ENCODE peak calls at places on chromosomes 5 and 9, in four cellular contexts. L is cardiac muscle cell; C is CD8-positive, alpha-beta memory T cell; T is mammary epithelial cell. J is an unnamed sample.

GRCh38 chr9:34252016-34252415 is 73.2 kb downstream of the UBAP1 start:
- DNase-seq in L (peak; percentile 73), C (no peak), T (no peak), J (no peak)

GRCh38 chr5:151097081-151097480 is 16.2 kb upstream of the TNIP1 start:
- DNase-seq in T (no peak), L (no peak), C (no peak), J (no peak)

GRCh38 chr5:35458824-35459207 is 158.8 kb upstream of the SPEF2 start:
- DNase-seq in T (no peak), L (no peak), C (no peak), J (no peak)

GRCh38 chr9:110933350-110934001 is 104.8 kb downstream of the LPAR1 start:
- DNase-seq in T (no peak), L (no peak), C (no peak), J (no peak)

GRCh38 chr5:37272564-37272963 is 23.4 kb upstream of the CPLANE1 start:
- DNase-seq in T (peak; percentile 32), C (no peak), L (peak; percentile 8), J (no peak)

GRCh38 chr5:91306497-91306896 is 76.6 kb downstream of the ARRDC3 start:
- DNase-seq in L (peak; percentile 27), T (no peak), C (no peak), J (no peak)

GRCh38 chr5:176730815-176731475 is 79.4 kb upstream of the UNC5A start:
- DNase-seq in C (no peak), L (no peak), T (no peak), J (peak; percentile 23)

GRCh38 chr5:11396867-11397266 is 507.4 kb downstream of the CTNND2 start:
- DNase-seq in L (no peak), T (no peak), C (no peak), J (no peak)

GRCh38 chr5:132007399-132008162 is 3.9 kb downstream of the ACSL6 start:
- DNase-seq in C (peak; percentile 64), L (peak; percentile 89), T (peak; percentile 71), J (peak; percentile 82)

GRCh38 chr9:83047839-83048775 is 14.8 kb downstream of the RASEF start:
- DNase-seq in C (no peak), L (peak; percentile 76), T (peak; percentile 78), J (no peak)

GRCh38 chr5:56361398-56361797 is 128.3 kb upstream of the ANKRD55 start:
- DNase-seq in C (no peak), T (no peak), L (no peak), J (no peak)

GRCh38 chr9:115275753-115276152 is 157.8 kb upstream of the TNC start:
- DNase-seq in C (no peak), T (peak; percentile 73), L (no peak), J (no peak)

GRCh38 chr9:133492061-133493021 is 13.4 kb upstream of the SLC2A6 start:
- DNase-seq in T (peak; percentile 14), L (no peak), C (no peak), J (no peak)

GRCh38 chr9:122128432-122129343 is 30.9 kb downstream of the NDUFA8 start:
- DNase-seq in L (no peak), C (no peak), T (no peak), J (no peak)

GRCh38 chr5:96691503-96692303 is 29.5 kb downstream of the CAST start:
- DNase-seq in C (no peak), L (peak; percentile 47), T (peak; percentile 56), J (no peak)

GRCh38 chr5:1639757-1640156 is 116.0 kb upstream of the LPCAT1 start:
- DNase-seq in T (no peak), L (no peak), C (no peak), J (peak; percentile 57)

GRCh38 chr5:33049845-33050244 is 338.7 kb downstream of the NPR3 start:
- DNase-seq in L (peak; percentile 72), T (peak; percentile 91), C (no peak), J (peak; percentile 84)

GRCh38 chr5:180098991-180099732 is 27.6 kb upstream of the RNF130 start:
- DNase-seq in L (no peak), T (no peak), C (no peak), J (no peak)

GRCh38 chr9:69949396-69949795 is 94.3 kb upstream of the MAMDC2 start:
- DNase-seq in T (no peak), L (peak; percentile 65), C (no peak), J (no peak)

GRCh38 chr5:129082225-129083136 is 12.1 kb upstream of the ISOC1 start:
- DNase-seq in T (no peak), L (no peak), C (no peak), J (no peak)

GRCh38 chr9:12964271-12964670 is 189.5 kb downstream of the LURAP1L start:
- DNase-seq in C (no peak), L (no peak), T (no peak), J (no peak)

GRCh38 chr9:125820100-125820804 is 73.1 kb downstream of the PBX3 start:
- DNase-seq in L (no peak), C (no peak), T (no peak), J (no peak)

GRCh38 chr9:19901586-19901985 is 112.7 kb upstream of the SLC24A2 start:
- DNase-seq in T (no peak), L (no peak), C (no peak), J (no peak)

GRCh38 chr5:147874910-147875367 is 3.6 kb upstream of the SCGB3A2 start:
- DNase-seq in C (no peak), T (no peak), L (no peak), J (no peak)

GRCh38 chr5:38330207-38330606 is 71.8 kb downstream of the EGFLAM start:
- DNase-seq in C (no peak), L (no peak), T (no peak), J (no peak)

GRCh38 chr5:83672158-83672557 is 48.5 kb downstream of the HAPLN1 start:
- DNase-seq in T (no peak), C (no peak), L (no peak), J (no peak)

GRCh38 chr5:175821790-175822211 is 49.6 kb upstream of the CPLX2 start:
- DNase-seq in C (no peak), T (peak; percentile 41), L (no peak), J (no peak)

GRCh38 chr9:72583370-72583769 is 62.0 kb downstream of the TMC1 start:
- DNase-seq in L (peak; percentile 24), T (peak; percentile 59), C (no peak), J (no peak)

GRCh38 chr9:90803860-90804593 is 2.4 kb downstream of the SYK start:
- DNase-seq in C (no peak), L (no peak), T (no peak), J (no peak)

DNA sequence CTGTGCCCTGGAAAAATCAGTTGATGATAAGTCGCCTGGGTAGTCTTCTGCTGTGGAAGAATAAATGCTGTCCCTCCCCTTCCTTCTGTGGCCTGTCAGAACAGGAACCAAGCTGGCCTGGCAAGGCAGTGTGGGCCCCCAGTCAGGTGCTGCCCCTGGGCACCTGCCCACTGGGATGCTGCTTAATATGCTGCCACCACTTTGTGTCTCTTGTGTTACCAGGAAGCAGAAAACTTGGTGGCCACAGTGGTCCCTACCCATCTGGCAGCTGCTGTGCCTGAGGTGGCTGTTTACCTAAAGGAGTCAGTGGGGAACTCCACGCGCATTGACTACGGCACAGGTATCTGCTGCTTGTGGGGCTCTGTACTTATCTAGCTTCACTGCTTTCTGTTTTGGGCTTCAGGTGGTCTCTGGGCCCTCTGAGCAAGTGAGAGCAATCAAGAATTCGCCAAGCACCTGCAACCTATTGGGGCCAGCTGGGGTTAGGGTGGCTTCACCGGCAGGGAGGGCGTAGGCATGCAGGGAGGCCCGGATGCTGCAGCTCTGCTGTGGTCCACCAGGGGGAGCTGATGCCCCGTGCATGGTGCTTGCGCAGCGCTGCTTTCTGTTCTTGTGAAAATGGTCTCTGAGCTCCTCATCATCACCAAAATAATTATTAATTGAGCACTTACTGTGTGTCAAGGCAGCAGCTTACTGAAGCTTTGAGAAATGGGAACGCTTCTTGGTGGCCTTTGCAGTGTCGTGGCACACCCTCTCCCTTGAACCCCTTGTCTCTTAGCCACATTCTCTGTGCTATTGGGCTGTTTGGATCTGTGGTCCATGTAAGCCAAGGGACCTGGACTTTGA is 20.3 kb downstream of the PTPA start:
- DNase-seq in C (peak; percentile 79), T (peak; percentile 50), L (peak; percentile 75), J (peak; percentile 93)
- H3K36me3 ChIP-seq in C (peaks cover 27% of the 10 kb centered on the region), T (no peaks in the 10 kb centered on the region), L (peaks cover 7% of the 10 kb centered on the region), J (no peaks in the 10 kb centered on the region)

DNA sequence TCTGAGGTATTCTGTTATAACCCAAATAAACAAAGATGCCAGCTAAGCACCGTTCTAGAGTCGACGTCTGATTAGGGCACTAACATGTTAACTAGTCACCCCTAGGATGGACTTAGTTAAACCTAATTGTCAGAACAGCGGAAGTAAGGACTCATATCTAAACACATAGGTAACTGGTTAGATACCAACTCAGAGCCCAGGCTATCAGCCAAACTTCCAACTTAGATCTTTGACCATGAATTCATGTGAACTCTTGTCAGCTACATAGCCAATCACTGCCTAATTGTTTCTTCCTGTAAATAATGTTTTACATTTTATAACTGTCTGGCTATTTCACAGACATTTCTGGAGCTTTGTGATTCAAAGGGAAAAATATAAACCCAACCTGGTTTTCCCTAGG is 84.3 kb upstream of the DHFR start:
- DNase-seq in T (no peak), L (no peak), C (no peak), J (no peak)
- H3K4me1 ChIP-seq in T (peaks cover 6% of the 10 kb centered on the region), L (no peaks in the 10 kb centered on the region), C (peaks cover 6% of the 10 kb centered on the region), J (no peaks in the 10 kb centered on the region)

GRCh38 chr9:131095666-131096489 is 453 bp upstream of the AIF1L start:
- DNase-seq in L (peak; percentile 19), C (no peak), T (no peak), J (no peak)

GRCh38 chr9:131097259-131097947 is 1.1 kb downstream of the AIF1L start:
- DNase-seq in C (no peak), T (no peak), L (no peak), J (no peak)

GRCh38 chr9:131097948-131098278 is 1.6 kb downstream of the AIF1L start:
- DNase-seq in L (no peak), T (no peak), C (no peak), J (no peak)

GRCh38 chr9:131098391-131099087 is 2.2 kb downstream of the AIF1L start:
- DNase-seq in L (no peak), T (no peak), C (no peak), J (no peak)

DNA sequence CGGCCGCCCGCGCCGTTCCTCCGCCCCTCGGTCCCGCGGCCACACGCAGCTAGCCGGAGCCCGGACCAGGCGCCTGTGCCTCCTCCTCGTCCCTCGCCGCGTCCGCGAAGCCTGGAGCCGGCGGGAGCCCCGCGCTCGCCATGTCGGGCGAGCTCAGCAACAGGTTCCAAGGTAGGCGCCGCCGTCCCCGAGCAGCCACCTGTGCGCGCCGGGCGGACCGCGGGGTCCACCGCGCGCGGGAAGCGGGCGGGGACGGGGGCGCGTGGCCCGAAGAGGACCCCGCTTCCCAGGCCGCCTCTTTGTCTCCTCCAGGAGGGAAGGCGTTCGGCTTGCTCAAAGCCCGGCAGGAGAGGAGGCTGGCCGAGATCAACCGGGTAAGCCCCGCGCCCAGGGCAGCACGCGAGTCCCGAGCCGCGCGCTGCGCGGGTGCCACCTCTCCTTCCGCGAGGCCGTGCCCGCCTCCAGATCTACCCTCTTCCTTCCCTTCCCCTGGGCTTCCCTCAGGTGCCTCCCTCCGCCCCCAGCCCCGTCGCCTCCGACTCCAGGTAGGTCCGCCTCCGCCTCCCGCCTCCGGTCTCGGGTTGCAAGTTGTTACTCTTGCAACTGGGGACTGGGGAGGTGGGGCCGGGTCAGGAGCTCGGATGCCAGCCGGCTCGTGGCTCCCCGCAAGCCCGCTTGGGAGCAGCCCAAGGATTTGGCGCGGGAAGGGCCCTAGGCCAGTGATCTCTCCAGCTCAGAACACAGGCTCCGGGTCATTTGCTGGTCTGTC is at the start of gene AIF1L:
- DNase-seq in L (no peak), T (peak; percentile 20), C (no peak), J (no peak)
- H3K27ac ChIP-seq in L (peak within 1 kb of the TSS; percentile 11), T (no peak within 1 kb of the TSS), C (no peak within 1 kb of the TSS), J (no peak within 1 kb of the TSS)

DNA sequence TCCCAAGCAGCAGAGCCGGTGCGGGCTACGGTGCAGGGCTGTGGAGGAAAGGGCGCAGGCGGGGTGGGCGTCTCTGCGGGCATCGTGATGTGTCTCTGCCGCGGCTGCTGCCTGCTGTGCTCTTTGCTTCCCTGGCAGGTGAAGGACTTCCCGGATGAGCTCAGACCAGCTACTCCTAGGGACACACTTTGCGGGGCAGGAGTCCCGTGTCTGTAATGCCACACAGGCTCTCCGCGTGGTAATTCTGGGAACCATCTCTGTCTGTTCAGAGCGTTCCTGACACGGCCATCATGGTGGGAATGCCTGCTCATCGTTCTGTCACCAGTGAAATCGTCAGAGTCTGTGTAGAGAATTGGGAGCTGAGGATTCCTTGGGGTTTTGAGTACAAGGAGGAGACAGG is 235.5 kb downstream of the FANCC start:
- DNase-seq in T (no peak), L (no peak), C (no peak), J (no peak)
- H3K36me3 ChIP-seq in T (peaks cover 15% of the 10 kb centered on the region), L (peaks cover 38% of the 10 kb centered on the region), C (no peaks in the 10 kb centered on the region), J (peaks cover 8% of the 10 kb centered on the region)

J was measured in aorta.